ENCODE peak calls at places on chromosomes 11 and 22, in eight cellular contexts. One of them, this sample, is unnamed.

GRCh38 chr11:100515087-100515486 is 172.0 kb upstream of the ARHGAP42 start:
- DNase-seq in ecto neural progenitor cell: no peak
- DNase-seq in IMR-90: peak
- DNase-seq in Calu3: no peak
- DNase-seq in GM13977: no peak
- DNase-seq in CD8-positive, alpha-beta memory T cell: no peak
- DNase-seq in activated CD4-positive, alpha-beta T cell treated with anti-CD3 and anti-CD28 coated beads for 24 hours: no peak
- DNase-seq in sigmoid colon: no peak
- DNase-seq in this sample: no peak

GRCh38 chr22:40525250-40525884 is 111.2 kb downstream of the MRTFA start:
- DNase-seq in ecto neural progenitor cell: peak
- DNase-seq in IMR-90: peak
- DNase-seq in Calu3: peak
- DNase-seq in GM13977: no peak
- DNase-seq in CD8-positive, alpha-beta memory T cell: peak
- DNase-seq in activated CD4-positive, alpha-beta T cell treated with anti-CD3 and anti-CD28 coated beads for 24 hours: peak
- DNase-seq in sigmoid colon: no peak
- DNase-seq in this sample: no peak

GRCh38 chr11:91880660-91881059 is 344.0 kb upstream of the FAT3 start:
- DNase-seq in ecto neural progenitor cell: no peak
- DNase-seq in IMR-90: no peak
- DNase-seq in Calu3: no peak
- DNase-seq in GM13977: no peak
- DNase-seq in CD8-positive, alpha-beta memory T cell: no peak
- DNase-seq in activated CD4-positive, alpha-beta T cell treated with anti-CD3 and anti-CD28 coated beads for 24 hours: no peak
- DNase-seq in sigmoid colon: no peak
- DNase-seq in this sample: no peak

GRCh38 chr11:1076061-1076665 is 1.5 kb downstream of the MUC2 start:
- DNase-seq in ecto neural progenitor cell: no peak
- DNase-seq in IMR-90: no peak
- DNase-seq in Calu3: no peak
- DNase-seq in GM13977: no peak
- DNase-seq in CD8-positive, alpha-beta memory T cell: no peak
- DNase-seq in activated CD4-positive, alpha-beta T cell treated with anti-CD3 and anti-CD28 coated beads for 24 hours: no peak
- DNase-seq in sigmoid colon: peak
- DNase-seq in this sample: no peak

GRCh38 chr11:66476841-66477251 is 3.4 kb upstream of the DPP3 start:
- DNase-seq in ecto neural progenitor cell: no peak
- DNase-seq in IMR-90: no peak
- DNase-seq in Calu3: no peak
- DNase-seq in GM13977: no peak
- DNase-seq in CD8-positive, alpha-beta memory T cell: no peak
- DNase-seq in activated CD4-positive, alpha-beta T cell treated with anti-CD3 and anti-CD28 coated beads for 24 hours: no peak
- DNase-seq in sigmoid colon: no peak
- DNase-seq in this sample: no peak

GRCh38 chr11:84549221-84549620 is 1077.9 kb downstream of the DLG2 start:
- DNase-seq in ecto neural progenitor cell: no peak
- DNase-seq in IMR-90: no peak
- DNase-seq in Calu3: no peak
- DNase-seq in GM13977: no peak
- DNase-seq in CD8-positive, alpha-beta memory T cell: no peak
- DNase-seq in activated CD4-positive, alpha-beta T cell treated with anti-CD3 and anti-CD28 coated beads for 24 hours: no peak
- DNase-seq in sigmoid colon: no peak
- DNase-seq in this sample: no peak

GRCh38 chr22:46674367-46674781 is 54.2 kb downstream of the GRAMD4 start:
- DNase-seq in ecto neural progenitor cell: no peak
- DNase-seq in IMR-90: no peak
- DNase-seq in Calu3: no peak
- DNase-seq in GM13977: peak
- DNase-seq in CD8-positive, alpha-beta memory T cell: peak
- DNase-seq in activated CD4-positive, alpha-beta T cell treated with anti-CD3 and anti-CD28 coated beads for 24 hours: peak
- DNase-seq in sigmoid colon: peak
- DNase-seq in this sample: no peak

GRCh38 chr11:842370-843002 is at the start of the genes POLR2L and TSPAN4:
- DNase-seq in ecto neural progenitor cell: peak
- DNase-seq in IMR-90: peak
- DNase-seq in Calu3: peak
- DNase-seq in GM13977: peak
- DNase-seq in CD8-positive, alpha-beta memory T cell: peak
- DNase-seq in activated CD4-positive, alpha-beta T cell treated with anti-CD3 and anti-CD28 coated beads for 24 hours: peak
- DNase-seq in sigmoid colon: peak
- DNase-seq in this sample: peak

GRCh38 chr11:33394431-33395109 is 137.4 kb downstream of the HIPK3 start:
- DNase-seq in ecto neural progenitor cell: no peak
- DNase-seq in IMR-90: no peak
- DNase-seq in Calu3: no peak
- DNase-seq in GM13977: no peak
- DNase-seq in CD8-positive, alpha-beta memory T cell: no peak
- DNase-seq in activated CD4-positive, alpha-beta T cell treated with anti-CD3 and anti-CD28 coated beads for 24 hours: no peak
- DNase-seq in sigmoid colon: no peak
- DNase-seq in this sample: no peak

GRCh38 chr11:74179234-74180126 is 8.4 kb downstream of the PPME1 start:
- DNase-seq in ecto neural progenitor cell: no peak
- DNase-seq in IMR-90: peak
- DNase-seq in Calu3: no peak
- DNase-seq in GM13977: no peak
- DNase-seq in CD8-positive, alpha-beta memory T cell: no peak
- DNase-seq in activated CD4-positive, alpha-beta T cell treated with anti-CD3 and anti-CD28 coated beads for 24 hours: no peak
- DNase-seq in sigmoid colon: no peak
- DNase-seq in this sample: no peak

GRCh38 chr11:44365616-44366015 is 55.7 kb upstream of the ALX4 start:
- DNase-seq in ecto neural progenitor cell: no peak
- DNase-seq in IMR-90: no peak
- DNase-seq in Calu3: no peak
- DNase-seq in GM13977: no peak
- DNase-seq in CD8-positive, alpha-beta memory T cell: no peak
- DNase-seq in activated CD4-positive, alpha-beta T cell treated with anti-CD3 and anti-CD28 coated beads for 24 hours: no peak
- DNase-seq in sigmoid colon: no peak
- DNase-seq in this sample: no peak

GRCh38 chr22:31282748-31283468 is 9.4 kb downstream of the PIK3IP1 start:
- DNase-seq in ecto neural progenitor cell: no peak
- DNase-seq in IMR-90: no peak
- DNase-seq in Calu3: no peak
- DNase-seq in GM13977: no peak
- DNase-seq in CD8-positive, alpha-beta memory T cell: no peak
- DNase-seq in activated CD4-positive, alpha-beta T cell treated with anti-CD3 and anti-CD28 coated beads for 24 hours: no peak
- DNase-seq in sigmoid colon: peak
- DNase-seq in this sample: no peak

GRCh38 chr22:49889071-49889470 is 29.2 kb downstream of the ALG12 start:
- DNase-seq in ecto neural progenitor cell: no peak
- DNase-seq in IMR-90: no peak
- DNase-seq in Calu3: no peak
- DNase-seq in GM13977: no peak
- DNase-seq in CD8-positive, alpha-beta memory T cell: no peak
- DNase-seq in activated CD4-positive, alpha-beta T cell treated with anti-CD3 and anti-CD28 coated beads for 24 hours: no peak
- DNase-seq in sigmoid colon: no peak
- DNase-seq in this sample: no peak

GRCh38 chr11:45477588-45477987 is 187.8 kb downstream of the CHST1 start:
- DNase-seq in ecto neural progenitor cell: no peak
- DNase-seq in IMR-90: no peak
- DNase-seq in Calu3: no peak
- DNase-seq in GM13977: no peak
- DNase-seq in CD8-positive, alpha-beta memory T cell: no peak
- DNase-seq in activated CD4-positive, alpha-beta T cell treated with anti-CD3 and anti-CD28 coated beads for 24 hours: no peak
- DNase-seq in sigmoid colon: peak
- DNase-seq in this sample: no peak

GRCh38 chr22:41021655-41022454 is 70.5 kb upstream of the EP300 start:
- DNase-seq in ecto neural progenitor cell: peak
- DNase-seq in IMR-90: peak
- DNase-seq in Calu3: peak
- DNase-seq in GM13977: peak
- DNase-seq in CD8-positive, alpha-beta memory T cell: peak
- DNase-seq in activated CD4-positive, alpha-beta T cell treated with anti-CD3 and anti-CD28 coated beads for 24 hours: peak
- DNase-seq in sigmoid colon: peak
- DNase-seq in this sample: no peak

GRCh38 chr11:133337905-133338536 is 194.3 kb downstream of the OPCML start:
- DNase-seq in ecto neural progenitor cell: no peak
- DNase-seq in IMR-90: no peak
- DNase-seq in Calu3: no peak
- DNase-seq in GM13977: no peak
- DNase-seq in CD8-positive, alpha-beta memory T cell: no peak
- DNase-seq in activated CD4-positive, alpha-beta T cell treated with anti-CD3 and anti-CD28 coated beads for 24 hours: no peak
- DNase-seq in sigmoid colon: no peak
- DNase-seq in this sample: no peak

GRCh38 chr11:42770444-42771065 is 541.2 kb upstream of the API5 start:
- DNase-seq in ecto neural progenitor cell: no peak
- DNase-seq in IMR-90: no peak
- DNase-seq in Calu3: no peak
- DNase-seq in GM13977: peak
- DNase-seq in CD8-positive, alpha-beta memory T cell: no peak
- DNase-seq in activated CD4-positive, alpha-beta T cell treated with anti-CD3 and anti-CD28 coated beads for 24 hours: no peak
- DNase-seq in sigmoid colon: no peak
- DNase-seq in this sample: no peak

GRCh38 chr11:69265911-69266510 is 27.9 kb upstream of the MYEOV start:
- DNase-seq in ecto neural progenitor cell: no peak
- DNase-seq in IMR-90: no peak
- DNase-seq in Calu3: no peak
- DNase-seq in GM13977: no peak
- DNase-seq in CD8-positive, alpha-beta memory T cell: no peak
- DNase-seq in activated CD4-positive, alpha-beta T cell treated with anti-CD3 and anti-CD28 coated beads for 24 hours: no peak
- DNase-seq in sigmoid colon: no peak
- DNase-seq in this sample: no peak

GRCh38 chr11:75275581-75275980 is 35.0 kb downstream of the TPBGL start:
- DNase-seq in ecto neural progenitor cell: peak
- DNase-seq in IMR-90: peak
- DNase-seq in Calu3: no peak
- DNase-seq in GM13977: no peak
- DNase-seq in CD8-positive, alpha-beta memory T cell: peak
- DNase-seq in activated CD4-positive, alpha-beta T cell treated with anti-CD3 and anti-CD28 coated beads for 24 hours: peak
- DNase-seq in sigmoid colon: peak
- DNase-seq in this sample: no peak

GRCh38 chr11:34223021-34223813 is 117.8 kb downstream of the NAT10 start:
- DNase-seq in ecto neural progenitor cell: no peak
- DNase-seq in IMR-90: peak
- DNase-seq in Calu3: no peak
- DNase-seq in GM13977: no peak
- DNase-seq in CD8-positive, alpha-beta memory T cell: no peak
- DNase-seq in activated CD4-positive, alpha-beta T cell treated with anti-CD3 and anti-CD28 coated beads for 24 hours: no peak
- DNase-seq in sigmoid colon: peak
- DNase-seq in this sample: no peak

GRCh38 chr11:133892584-133893380 is 47.5 kb upstream of the SPATA19 start:
- DNase-seq in ecto neural progenitor cell: no peak
- DNase-seq in IMR-90: no peak
- DNase-seq in Calu3: no peak
- DNase-seq in GM13977: peak
- DNase-seq in CD8-positive, alpha-beta memory T cell: no peak
- DNase-seq in activated CD4-positive, alpha-beta T cell treated with anti-CD3 and anti-CD28 coated beads for 24 hours: no peak
- DNase-seq in sigmoid colon: peak
- DNase-seq in this sample: no peak

GRCh38 chr11:80109031-80109430 is 668.2 kb upstream of the TENM4 start:
- DNase-seq in ecto neural progenitor cell: no peak
- DNase-seq in IMR-90: peak
- DNase-seq in Calu3: no peak
- DNase-seq in GM13977: no peak
- DNase-seq in CD8-positive, alpha-beta memory T cell: no peak
- DNase-seq in activated CD4-positive, alpha-beta T cell treated with anti-CD3 and anti-CD28 coated beads for 24 hours: no peak
- DNase-seq in sigmoid colon: no peak
- DNase-seq in this sample: no peak

GRCh38 chr22:25038771-25039170 is 86.3 kb downstream of the KIAA1671 start:
- DNase-seq in ecto neural progenitor cell: no peak
- DNase-seq in IMR-90: no peak
- DNase-seq in Calu3: no peak
- DNase-seq in GM13977: no peak
- DNase-seq in CD8-positive, alpha-beta memory T cell: no peak
- DNase-seq in activated CD4-positive, alpha-beta T cell treated with anti-CD3 and anti-CD28 coated beads for 24 hours: no peak
- DNase-seq in sigmoid colon: no peak
- DNase-seq in this sample: no peak

GRCh38 chr11:6319001-6319878 is 1.1 kb downstream of the CAVIN3 start:
- DNase-seq in ecto neural progenitor cell: peak
- DNase-seq in IMR-90: peak
- DNase-seq in Calu3: peak
- DNase-seq in GM13977: peak
- DNase-seq in CD8-positive, alpha-beta memory T cell: no peak
- DNase-seq in activated CD4-positive, alpha-beta T cell treated with anti-CD3 and anti-CD28 coated beads for 24 hours: no peak
- DNase-seq in sigmoid colon: peak
- DNase-seq in this sample: no peak

GRCh38 chr22:23773247-23774113 is 831 bp downstream of the MMP11 start:
- DNase-seq in ecto neural progenitor cell: no peak
- DNase-seq in IMR-90: no peak
- DNase-seq in Calu3: no peak
- DNase-seq in GM13977: no peak
- DNase-seq in CD8-positive, alpha-beta memory T cell: no peak
- DNase-seq in activated CD4-positive, alpha-beta T cell treated with anti-CD3 and anti-CD28 coated beads for 24 hours: no peak
- DNase-seq in sigmoid colon: no peak
- DNase-seq in this sample: no peak

GRCh38 chr11:80916180-80916811 is 1475.5 kb upstream of the TENM4 start:
- DNase-seq in ecto neural progenitor cell: no peak
- DNase-seq in IMR-90: no peak
- DNase-seq in Calu3: no peak
- DNase-seq in GM13977: no peak
- DNase-seq in CD8-positive, alpha-beta memory T cell: no peak
- DNase-seq in activated CD4-positive, alpha-beta T cell treated with anti-CD3 and anti-CD28 coated beads for 24 hours: no peak
- DNase-seq in sigmoid colon: no peak
- DNase-seq in this sample: no peak

GRCh38 chr22:42856179-42856864 is 751 bp downstream of the ARFGAP3 start:
- DNase-seq in ecto neural progenitor cell: no peak
- DNase-seq in IMR-90: peak
- DNase-seq in Calu3: peak
- DNase-seq in GM13977: peak
- DNase-seq in CD8-positive, alpha-beta memory T cell: peak
- DNase-seq in activated CD4-positive, alpha-beta T cell treated with anti-CD3 and anti-CD28 coated beads for 24 hours: peak
- DNase-seq in sigmoid colon: peak
- DNase-seq in this sample: no peak

GRCh38 chr11:75421035-75421602 is 11.9 kb downstream of the KLHL35 start:
- DNase-seq in ecto neural progenitor cell: peak
- DNase-seq in IMR-90: no peak
- DNase-seq in Calu3: no peak
- DNase-seq in GM13977: no peak
- DNase-seq in CD8-positive, alpha-beta memory T cell: no peak
- DNase-seq in activated CD4-positive, alpha-beta T cell treated with anti-CD3 and anti-CD28 coated beads for 24 hours: no peak
- DNase-seq in sigmoid colon: no peak
- DNase-seq in this sample: no peak

GRCh38 chr22:29308791-29309262 is 2.4 kb downstream of the GAS2L1 start:
- DNase-seq in ecto neural progenitor cell: no peak
- DNase-seq in IMR-90: peak
- DNase-seq in Calu3: no peak
- DNase-seq in GM13977: peak
- DNase-seq in CD8-positive, alpha-beta memory T cell: peak
- DNase-seq in activated CD4-positive, alpha-beta T cell treated with anti-CD3 and anti-CD28 coated beads for 24 hours: no peak
- DNase-seq in sigmoid colon: peak
- DNase-seq in this sample: no peak

GRCh38 chr11:43987384-43988039 is 45.1 kb downstream of the C11orf96 start:
- DNase-seq in ecto neural progenitor cell: no peak
- DNase-seq in IMR-90: peak
- DNase-seq in Calu3: peak
- DNase-seq in GM13977: no peak
- DNase-seq in CD8-positive, alpha-beta memory T cell: no peak
- DNase-seq in activated CD4-positive, alpha-beta T cell treated with anti-CD3 and anti-CD28 coated beads for 24 hours: no peak
- DNase-seq in sigmoid colon: peak
- DNase-seq in this sample: no peak

GRCh38 chr22:20213833-20214708 is 54.0 kb downstream of the RTN4R start:
- DNase-seq in ecto neural progenitor cell: no peak
- DNase-seq in IMR-90: no peak
- DNase-seq in Calu3: no peak
- DNase-seq in GM13977: no peak
- DNase-seq in CD8-positive, alpha-beta memory T cell: no peak
- DNase-seq in activated CD4-positive, alpha-beta T cell treated with anti-CD3 and anti-CD28 coated beads for 24 hours: no peak
- DNase-seq in sigmoid colon: no peak
- DNase-seq in this sample: no peak

GRCh38 chr22:39920134-39920743 is 19.4 kb downstream of the GRAP2 start:
- DNase-seq in ecto neural progenitor cell: no peak
- DNase-seq in IMR-90: no peak
- DNase-seq in Calu3: no peak
- DNase-seq in GM13977: no peak
- DNase-seq in CD8-positive, alpha-beta memory T cell: peak
- DNase-seq in activated CD4-positive, alpha-beta T cell treated with anti-CD3 and anti-CD28 coated beads for 24 hours: peak
- DNase-seq in sigmoid colon: no peak
- DNase-seq in this sample: no peak

GRCh38 chr22:48857202-48857805 is 970.4 kb downstream of the BRD1 start:
- DNase-seq in ecto neural progenitor cell: no peak
- DNase-seq in IMR-90: no peak
- DNase-seq in Calu3: no peak
- DNase-seq in GM13977: no peak
- DNase-seq in CD8-positive, alpha-beta memory T cell: no peak
- DNase-seq in activated CD4-positive, alpha-beta T cell treated with anti-CD3 and anti-CD28 coated beads for 24 hours: no peak
- DNase-seq in sigmoid colon: peak
- DNase-seq in this sample: no peak

GRCh38 chr11:122706689-122707088 is 51.2 kb downstream of the UBASH3B start:
- DNase-seq in ecto neural progenitor cell: no peak
- DNase-seq in IMR-90: peak
- DNase-seq in Calu3: no peak
- DNase-seq in GM13977: no peak
- DNase-seq in CD8-positive, alpha-beta memory T cell: no peak
- DNase-seq in activated CD4-positive, alpha-beta T cell treated with anti-CD3 and anti-CD28 coated beads for 24 hours: no peak
- DNase-seq in sigmoid colon: no peak
- DNase-seq in this sample: no peak

This sample was measured in GM18507.